ENCODE peak calls at places on chromosomes 13 and 19, in six cellular contexts. X, T, N, W, J and Z are unnamed samples. For H3K4me1, the result is how much of the 10 kb centered on the place peaks cover.

GRCh38 chr19:2491130-2491801 is 15.3 kb downstream of the GADD45B start:
- DNase-seq in W (peak), N (no peak), T (no peak), J (peak), X (peak), Z (peak)

GRCh38 chr13:36715841-36716240 is 42.0 kb downstream of the SERTM1 start:
- DNase-seq in T (no peak), X (peak), W (no peak), J (no peak), N (no peak), Z (no peak)

GRCh38 chr13:39038569-39038898 is 278 bp downstream of the NHLRC3 start:
- DNase-seq in W (peak), T (no peak), X (no peak), N (peak), J (no peak), Z (peak)

GRCh38 chr19:1225451-1226226 is 12.2 kb downstream of the CBARP start:
- DNase-seq in W (no peak), N (no peak), X (no peak), J (no peak), T (no peak), Z (no peak)

GRCh38 chr13:29458419-29458818 is 137.1 kb downstream of the SLC7A1 start:
- DNase-seq in W (no peak), X (no peak), J (no peak), T (no peak), N (no peak), Z (no peak)

GRCh38 chr13:75705395-75705794 is 69.3 kb downstream of the LMO7 start:
- DNase-seq in W (peak), X (no peak), N (no peak), J (peak), T (no peak), Z (no peak)

GRCh38 chr13:74771964-74772363 is 637.8 kb upstream of the KLF12 start:
- DNase-seq in J (peak), X (no peak), N (no peak), W (peak), T (no peak), Z (no peak)

GRCh38 chr13:50320297-50320862 is 305.1 kb downstream of the KCNRG start:
- DNase-seq in N (no peak), J (peak), X (peak), W (peak), T (no peak), Z (no peak)

GRCh38 chr19:17847538-17848366 is at the start of gene JAK3:
- DNase-seq in N (peak), W (no peak), J (peak), T (peak), X (peak), Z (peak)

GRCh38 chr19:33134571-33135041 is 2.7 kb downstream of the WDR88 start:
- DNase-seq in X (no peak), W (no peak), N (no peak), J (no peak), T (peak), Z (no peak)

GRCh38 chr13:34561033-34561432 is 381.0 kb upstream of the NBEA start:
- DNase-seq in X (no peak), J (no peak), N (no peak), W (no peak), T (no peak), Z (no peak)

GRCh38 chr13:46934749-46935148 is 37.9 kb upstream of the HTR2A start:
- DNase-seq in J (no peak), W (peak), N (no peak), X (no peak), T (no peak), Z (peak)

GRCh38 chr19:17420267-17420924 is 549 bp downstream of the MVB12A start:
- DNase-seq in X (peak), N (peak), W (peak), J (peak), T (peak), Z (peak)

GRCh38 chr13:26482451-26483197 is 74.9 kb upstream of the WASF3 start:
- DNase-seq in X (peak), W (peak), T (peak), N (peak), J (peak), Z (peak)

GRCh38 chr13:104389722-104390121 is 1323.5 kb upstream of the SLC10A2 start:
- DNase-seq in X (peak), N (no peak), J (peak), W (no peak), T (no peak), Z (no peak)

GRCh38 chr19:51971624-51972023 is 15.0 kb downstream of the ZNF350 start:
- DNase-seq in J (peak), X (no peak), T (peak), W (peak), N (no peak), Z (no peak)

GRCh38 chr19:17314007-17314589 is 4.7 kb downstream of the DDA1 start:
- DNase-seq in X (no peak), J (no peak), T (no peak), N (no peak), W (no peak), Z (no peak)

GRCh38 chr13:49806126-49806536 is 13.6 kb upstream of the KPNA3 start:
- DNase-seq in X (no peak), W (no peak), T (no peak), N (no peak), J (no peak), Z (no peak)

GRCh38 chr19:16850133-16850532 is 20.9 kb downstream of the SIN3B start:
- DNase-seq in W (no peak), N (no peak), J (no peak), X (no peak), T (no peak), Z (no peak)

GRCh38 chr13:44300895-44301638 is 72.6 kb upstream of the SERP2 start:
- DNase-seq in J (peak), W (peak), T (no peak), X (no peak), N (peak), Z (no peak)

GRCh38 chr19:13110099-13110610 is 6.4 kb downstream of the TRMT1 start:
- DNase-seq in N (no peak), J (no peak), W (no peak), T (no peak), X (no peak), Z (no peak)

GRCh38 chr13:113836917-113837553 is 26.8 kb downstream of the GAS6 start:
- DNase-seq in T (no peak), J (peak), N (peak), W (peak), X (peak), Z (no peak)

GRCh38 chr13:109871018-109871370 is 84.6 kb upstream of the IRS2 start:
- DNase-seq in N (no peak), W (no peak), J (peak), T (no peak), X (no peak), Z (no peak)

GRCh38 chr19:17289489-17289888 is 7.8 kb downstream of the ANKLE1 start:
- DNase-seq in W (peak), X (peak), J (peak), T (peak), N (peak), Z (peak)

GRCh38 chr13:70817571-70817970 is 709.3 kb upstream of the KLHL1 start:
- DNase-seq in N (no peak), X (no peak), T (no peak), J (no peak), W (no peak), Z (no peak)

GRCh38 chr19:4606921-4607678 is 32.2 kb upstream of the TNFAIP8L1 start:
- DNase-seq in N (peak), X (peak), J (peak), W (no peak), T (peak), Z (no peak)

GRCh38 chr13:51834581-51835158 is 10.3 kb downstream of the TMEM272 start:
- DNase-seq in W (no peak), T (peak), X (no peak), N (no peak), J (no peak), Z (no peak)

GRCh38 chr13:110961959-110962358 is 47.1 kb upstream of the ANKRD10 start:
- DNase-seq in N (no peak), W (no peak), X (no peak), J (no peak), T (no peak), Z (no peak)

GRCh38 chr13:112901951-112902651 is 66.9 kb upstream of the MCF2L start:
- DNase-seq in J (no peak), W (no peak), T (no peak), N (no peak), X (no peak), Z (no peak)

GRCh38 chr19:18961767-18962423 is 20.9 kb upstream of the HOMER3 start:
- DNase-seq in N (no peak), X (peak), W (no peak), J (no peak), T (peak), Z (no peak)

GRCh38 chr19:934865-935422 is 9.1 kb downstream of the ARID3A start:
- DNase-seq in X (peak), W (peak), J (peak), T (no peak), N (peak), Z (no peak)

GRCh38 chr19:4172861-4173473 is 9.4 kb downstream of the SIRT6 start:
- DNase-seq in J (peak), X (peak), N (peak), T (peak), W (no peak), Z (peak)

GRCh38 chr19:7292950-7293794 is 1.0 kb downstream of the INSR start:
- DNase-seq in J (peak), T (peak), W (no peak), N (peak), X (peak), Z (peak)

GRCh38 chr13:113917096-113917495 is 53.2 kb upstream of the GAS6 start:
- DNase-seq in W (no peak), X (no peak), J (no peak), T (no peak), N (no peak), Z (no peak)

GRCh38 chr13:106989866-106990265 is 421.9 kb upstream of the ARGLU1 start:
- DNase-seq in J (no peak), T (no peak), N (no peak), X (no peak), W (no peak), Z (no peak)

GRCh38 chr19:38266981-38267597 is 2.7 kb downstream of the SPINT2 start:
- DNase-seq in W (peak), N (no peak), X (peak), J (peak), T (no peak), Z (no peak)

GRCh38 chr19:53809518-53810186 is 14.5 kb downstream of the NLRP12 start:
- DNase-seq in J (no peak), N (peak), W (peak), T (peak), X (no peak), Z (no peak)

GRCh38 chr19:53808710-53809125 is 15.4 kb downstream of the NLRP12 start:
- DNase-seq in J (peak), X (peak), W (peak), T (peak), N (no peak), Z (no peak)

GRCh38 chr19:53812335-53812734 is 11.8 kb downstream of the NLRP12 start:
- DNase-seq in J (no peak), T (peak), N (no peak), W (peak), X (no peak), Z (no peak)

GRCh38 chr19:53810187-53810546 is 13.9 kb downstream of the NLRP12 start:
- DNase-seq in X (no peak), J (no peak), T (no peak), W (no peak), N (no peak), Z (no peak)

DNA sequence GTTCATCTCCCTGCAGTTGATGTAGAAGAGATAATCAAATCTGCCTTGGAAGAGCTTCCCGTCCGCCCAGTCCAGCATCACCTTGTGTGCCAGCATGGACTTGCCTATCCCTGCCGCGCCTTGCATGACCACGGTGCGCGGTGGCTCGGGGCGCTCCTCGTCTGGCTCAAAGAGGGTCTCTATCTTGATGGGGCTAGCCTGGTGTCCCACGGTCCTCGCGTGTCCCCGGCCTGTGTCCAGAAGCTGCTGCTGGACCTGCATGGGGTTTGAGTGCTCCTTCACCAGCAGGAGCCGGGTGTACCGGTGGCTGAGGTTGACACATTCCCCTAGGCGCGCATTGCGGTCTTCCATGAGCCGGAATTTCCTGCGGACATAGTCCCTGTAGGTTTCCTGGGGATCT is 13.2 kb downstream of the NLRP12 start:
- DNase-seq in J (no peak), T (no peak), X (no peak), N (no peak), W (no peak), Z (no peak)
- H3K4me1 ChIP-seq in J (under half), T (under half), X (under half), N (under half), W (under half), Z (under half)

GRCh38 chr13:21016487-21016886 is 44.9 kb downstream of the LATS2 start:
- DNase-seq in N (no peak), J (no peak), W (no peak), X (no peak), T (no peak), Z (no peak)

GRCh38 chr13:21015284-21015683 is 46.1 kb downstream of the LATS2 start:
- DNase-seq in W (no peak), T (no peak), N (no peak), J (peak), X (no peak), Z (no peak)

GRCh38 chr13:21020581-21020980 is 40.8 kb downstream of the LATS2 start:
- DNase-seq in W (no peak), X (no peak), N (no peak), T (no peak), J (no peak), Z (no peak)

GRCh38 chr13:21020176-21020575 is 41.2 kb downstream of the LATS2 start:
- DNase-seq in T (no peak), W (no peak), N (no peak), J (no peak), X (no peak), Z (no peak)

DNA sequence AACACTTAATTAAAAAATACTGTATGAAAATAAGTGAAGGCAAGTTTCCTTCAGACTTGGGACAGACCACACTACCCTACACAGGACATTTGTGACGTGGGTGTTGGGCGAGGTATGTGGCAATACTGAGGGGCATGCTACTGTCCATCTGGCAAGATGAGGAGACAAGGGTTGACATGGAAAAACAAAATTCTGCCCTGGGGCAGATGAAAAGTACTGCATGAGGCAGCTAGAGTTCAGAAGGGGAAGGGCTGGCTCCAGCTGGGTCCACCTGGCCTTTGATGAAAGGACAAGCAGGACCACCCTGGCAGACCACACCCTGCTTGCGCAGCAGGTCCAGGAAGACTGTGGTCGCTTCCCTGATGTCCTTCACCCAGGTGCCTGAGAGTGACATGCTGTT is 43.2 kb downstream of the LATS2 start:
- DNase-seq in N (no peak), X (no peak), W (no peak), T (no peak), J (no peak), Z (no peak)
- H3K4me1 ChIP-seq in N (under half), X (half or more), W (half or more), T (under half), J (under half), Z (under half)

GRCh38 chr19:6062274-6062673 is 48.0 kb downstream of the RFX2 start:
- DNase-seq in X (no peak), J (peak), W (no peak), N (peak), T (no peak), Z (no peak)
- H3K4me1 ChIP-seq in X (under half), J (under half), W (half or more), N (under half), T (under half), Z (under half)

GRCh38 chr19:14703833-14704232 is 14.0 kb downstream of the ZNF333 start:
- DNase-seq in N (no peak), X (no peak), T (no peak), J (no peak), W (no peak), Z (no peak)
- H3K4me1 ChIP-seq in N (under half), X (under half), T (under half), J (under half), W (under half), Z (under half)

DNA sequence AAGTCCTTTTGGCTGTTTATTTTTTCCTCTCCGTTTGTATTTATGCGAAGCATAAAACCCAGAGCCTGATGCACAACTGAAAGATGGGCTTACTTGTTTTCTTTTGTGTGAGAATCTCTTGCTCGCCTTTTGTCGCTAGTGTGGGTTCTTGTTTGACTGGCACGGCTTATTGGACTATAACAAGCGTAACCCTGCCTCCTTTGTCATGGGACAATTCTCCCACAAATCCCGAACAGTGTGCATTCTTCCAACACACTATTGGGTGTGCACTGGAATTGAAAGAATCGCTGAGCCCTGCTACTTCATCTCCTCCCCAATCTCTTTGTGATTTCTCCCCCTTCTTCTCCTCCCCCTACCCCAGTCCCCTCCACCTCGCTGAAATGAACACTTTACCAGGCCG is 110.8 kb downstream of the ZIC5 start:
- DNase-seq in T (peak), J (no peak), W (no peak), X (no peak), N (no peak), Z (no peak)
- H3K4me1 ChIP-seq in T (half or more), J (under half), W (under half), X (under half), N (under half), Z (under half)

DNA sequence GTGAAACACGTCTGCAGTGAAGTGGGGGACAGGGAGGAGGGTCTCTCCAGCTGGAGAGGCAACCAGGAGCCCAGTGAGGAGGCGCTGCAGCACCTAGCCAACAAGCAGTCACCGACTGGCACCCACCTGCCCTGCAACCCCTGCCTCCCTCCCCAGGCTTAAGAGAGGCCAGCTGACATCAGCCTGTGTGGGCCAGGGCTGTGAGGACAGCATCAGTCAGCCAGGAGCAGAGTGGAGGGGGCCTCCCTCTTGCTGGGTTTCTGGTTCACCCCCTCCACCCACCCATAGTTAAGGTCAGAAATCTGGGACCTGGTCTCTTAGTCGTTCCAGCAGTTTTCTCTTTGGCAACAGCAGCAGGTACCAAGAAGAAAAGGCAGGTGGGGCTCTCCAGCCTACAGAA is 25.5 kb upstream of the CCNP start:
- DNase-seq in W (no peak), X (no peak), J (no peak), N (no peak), T (no peak), Z (no peak)
- H3K4me1 ChIP-seq in W (under half), X (under half), J (under half), N (under half), T (under half), Z (under half)

GRCh38 chr19:35801828-35802227 is 10.8 kb downstream of the PRODH2 start:
- DNase-seq in T (no peak), W (no peak), J (no peak), N (no peak), X (no peak), Z (no peak)

GRCh38 chr19:35811317-35812219 is 1.1 kb downstream of the PRODH2 start:
- DNase-seq in T (no peak), W (no peak), N (no peak), J (no peak), X (no peak), Z (no peak)

GRCh38 chr19:35807633-35808032 is 5.0 kb downstream of the PRODH2 start:
- DNase-seq in T (no peak), N (no peak), W (no peak), X (no peak), J (no peak), Z (no peak)

GRCh38 chr19:35805518-35806102 is 7.0 kb downstream of the PRODH2 start:
- DNase-seq in N (no peak), X (no peak), T (no peak), J (no peak), W (no peak), Z (no peak)

GRCh38 chr19:35806597-35806996 is 6.0 kb downstream of the PRODH2 start:
- DNase-seq in X (no peak), J (no peak), W (no peak), T (no peak), N (no peak), Z (no peak)
- H3K4me1 ChIP-seq in X (under half), J (under half), W (under half), T (under half), N (under half), Z (under half)

DNA sequence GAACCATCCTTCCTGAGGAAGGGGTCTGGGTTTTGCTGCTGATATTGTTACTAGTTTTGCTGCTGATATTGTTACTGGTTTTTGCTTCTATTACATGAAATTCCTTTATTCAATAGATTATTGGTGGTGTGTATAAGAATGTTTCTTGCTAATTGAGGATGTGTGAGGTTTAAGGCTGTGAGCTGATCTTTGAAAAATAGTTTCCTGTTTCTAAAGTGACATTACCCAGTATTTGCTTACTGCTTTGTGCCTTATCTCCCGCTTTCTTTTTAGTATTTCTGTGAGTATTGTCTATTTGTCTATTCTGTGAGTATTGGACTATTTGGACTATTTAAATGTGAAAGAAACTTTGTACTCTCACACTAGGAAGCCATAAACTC is 38.2 kb upstream of the C1QTNF9 start:
- DNase-seq in J (no peak), T (no peak), N (no peak), X (no peak), W (no peak), Z (no peak)
- H3K4me1 ChIP-seq in J (under half), T (under half), N (under half), X (under half), W (under half), Z (under half)

DNA sequence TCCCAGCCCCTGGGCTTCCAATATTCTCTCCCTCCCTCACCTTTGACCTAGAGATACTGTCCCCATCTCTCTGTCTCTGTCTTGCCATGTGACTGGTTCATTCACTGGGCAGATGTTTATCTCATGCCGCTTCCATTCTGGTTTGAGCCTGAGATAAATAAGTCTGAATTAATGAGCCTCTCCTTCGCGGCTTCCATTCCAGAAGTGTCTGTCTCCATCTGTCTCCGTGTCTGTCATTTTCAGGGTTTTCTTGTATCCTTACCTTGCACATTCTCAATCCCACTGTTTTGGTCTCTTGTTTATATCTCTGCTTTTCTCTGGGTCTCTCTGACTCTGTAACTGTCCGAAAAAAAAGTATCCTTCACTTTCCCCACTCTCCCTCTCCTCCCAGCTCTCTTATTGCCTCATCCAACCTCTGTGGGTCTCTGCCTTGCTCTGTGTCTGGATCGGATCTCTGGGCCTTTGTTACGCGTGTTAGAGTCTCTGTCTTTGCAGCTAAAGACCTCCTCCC is 4.3 kb downstream of the SPHK2 start:
- DNase-seq in T (peak), W (no peak), N (no peak), X (peak), J (no peak), Z (no peak)
- H3K4me1 ChIP-seq in T (under half), W (under half), N (under half), X (under half), J (under half), Z (under half)